ENCODE peak calls at places on chromosomes 1 and 21, in five cellular contexts. W is heart right ventricle, H is prostate gland, R is substantia nigra, K is right atrium auricular region. S is an unnamed sample.

GRCh38 chr1:159817276-159818041 is 9.2 kb upstream of the SLAMF8 start:
- DNase-seq in K (no peak), H (no peak), R (no peak), W (no peak), S (no peak)

GRCh38 chr1:37892151-37893047 is 33.0 kb upstream of the MTF1 start:
- DNase-seq in K (no peak), H (no peak), R (no peak), W (no peak), S (no peak)

GRCh38 chr1:226677121-226678020 is 61.7 kb downstream of the ITPKB start:
- DNase-seq in W (peak; percentile 79), R (no peak), K (peak; percentile 91), H (peak; percentile 96), S (peak; percentile 67)

GRCh38 chr1:47720100-47720499 is 277.1 kb downstream of the TRABD2B start:
- DNase-seq in K (no peak), H (no peak), R (no peak), W (no peak), S (no peak)

GRCh38 chr1:46477153-46477929 is 12.3 kb upstream of the DMBX1 start:
- DNase-seq in H (peak; percentile 69), W (peak; percentile 51), K (peak; percentile 85), R (peak; percentile 19), S (peak; percentile 80)

GRCh38 chr1:54851406-54851805 is 35.6 kb downstream of the DHCR24 start:
- DNase-seq in K (no peak), R (no peak), W (no peak), H (no peak), S (no peak)

GRCh38 chr1:35605882-35606182 is 32.7 kb downstream of the TFAP2E start:
- DNase-seq in W (no peak), K (no peak), H (no peak), R (no peak), S (no peak)

GRCh38 chr1:44045064-44045463 is 13.8 kb upstream of the SLC6A9 start:
- DNase-seq in H (no peak), K (no peak), R (no peak), W (no peak), S (no peak)

GRCh38 chr1:152622803-152623202 is at the start of gene LCE3A:
- DNase-seq in W (no peak), H (no peak), K (no peak), R (no peak), S (no peak)

GRCh38 chr1:23865543-23865930 is 2.6 kb downstream of the FUCA1 start:
- DNase-seq in H (peak; percentile 7), R (no peak), K (no peak), W (peak; percentile 41), S (peak; percentile 47)

GRCh38 chr1:232486454-232487202 is 143.3 kb downstream of the SIPA1L2 start:
- DNase-seq in K (no peak), W (no peak), H (peak; percentile 9), R (no peak), S (no peak)

GRCh38 chr1:80445021-80445420 is 1355.7 kb upstream of the ADGRL2 start:
- DNase-seq in H (no peak), W (no peak), K (no peak), R (no peak), S (no peak)

GRCh38 chr21:35705888-35706287 is 354.4 kb downstream of the SETD4 start:
- DNase-seq in W (no peak), H (no peak), K (no peak), R (no peak), S (no peak)

GRCh38 chr21:44831227-44831626 is 13.4 kb upstream of the SUMO3 start:
- DNase-seq in H (no peak), W (no peak), K (no peak), R (no peak), S (no peak)

GRCh38 chr1:53061123-53061858 is 722 bp upstream of the PODN start:
- DNase-seq in W (no peak), H (no peak), R (no peak), K (peak; percentile 71), S (no peak)

GRCh38 chr1:96538883-96539282 is 182.7 kb upstream of the PTBP2 start:
- DNase-seq in W (peak; percentile 41), K (peak; percentile 67), H (no peak), R (no peak), S (peak; percentile 35)

GRCh38 chr1:91583326-91583755 is 82.7 kb downstream of the CDC7 start:
- DNase-seq in K (no peak), H (no peak), W (no peak), R (no peak), S (no peak)

GRCh38 chr1:27011058-27011764 is 1.4 kb downstream of the TENT5B start:
- DNase-seq in K (no peak), R (no peak), H (peak; percentile 73), W (no peak), S (no peak)

GRCh38 chr1:109396971-109397370 is 747 bp downstream of the SORT1 start:
- DNase-seq in W (no peak), K (no peak), R (no peak), H (no peak), S (peak; percentile 60)

GRCh38 chr1:110421159-110421777 is 13.8 kb upstream of the LAMTOR5 start:
- DNase-seq in W (no peak), H (no peak), K (no peak), R (no peak), S (no peak)

GRCh38 chr1:79010589-79010988 is 4.1 kb upstream of the ADGRL4 start:
- DNase-seq in K (no peak), W (no peak), R (no peak), H (no peak), S (no peak)

GRCh38 chr1:25971044-25971881 is 26.6 kb downstream of the PAFAH2 start:
- DNase-seq in K (no peak), H (no peak), W (no peak), R (no peak), S (no peak)

GRCh38 chr1:197521118-197521739 is 253.2 kb downstream of the CRB1 start:
- DNase-seq in H (no peak), W (no peak), R (no peak), K (no peak), S (peak; percentile 21)

GRCh38 chr1:5911157-5911556 is 81.1 kb downstream of the NPHP4 start:
- DNase-seq in R (no peak), K (no peak), H (no peak), W (no peak), S (no peak)

GRCh38 chr1:209651148-209651547 is 1.1 kb downstream of the LAMB3 start:
- DNase-seq in K (peak; percentile 87), W (peak; percentile 58), H (peak; percentile 68), R (no peak), S (peak; percentile 91)

GRCh38 chr1:55369474-55369873 is 154.3 kb upstream of the USP24 start:
- DNase-seq in R (no peak), K (peak; percentile 58), W (no peak), H (no peak), S (no peak)

GRCh38 chr1:20462397-20462796 is 23.6 kb downstream of the CAMK2N1 start:
- DNase-seq in K (no peak), H (no peak), W (no peak), R (peak; percentile 32), S (no peak)

GRCh38 chr1:180229483-180230415 is at the start of gene LHX4:
- DNase-seq in R (no peak), H (no peak), W (no peak), K (no peak), S (peak; percentile 49)

GRCh38 chr1:70528591-70529333 is 117.7 kb downstream of the CTH start:
- DNase-seq in W (peak; percentile 21), H (peak; percentile 8), K (no peak), R (no peak), S (no peak)

GRCh38 chr1:210440081-210440480 is 111.4 kb downstream of the HHAT start:
- DNase-seq in K (no peak), H (no peak), R (no peak), W (no peak), S (no peak)

GRCh38 chr1:181318022-181318857 is 165.1 kb upstream of the CACNA1E start:
- DNase-seq in K (no peak), R (no peak), H (no peak), W (no peak), S (no peak)

GRCh38 chr1:153246825-153247224 is 12.7 kb upstream of the LORICRIN start:
- DNase-seq in R (no peak), W (no peak), H (no peak), K (peak; percentile 26), S (no peak)

GRCh38 chr1:107525146-107525545 is 384.3 kb downstream of the NTNG1 start:
- DNase-seq in H (no peak), W (no peak), R (no peak), K (no peak), S (no peak)

GRCh38 chr1:221431068-221431651 is 310.7 kb downstream of the DUSP10 start:
- DNase-seq in W (no peak), K (no peak), R (no peak), H (no peak), S (no peak)

GRCh38 chr1:115718011-115718754 is 50.3 kb downstream of the CASQ2 start:
- DNase-seq in R (no peak), W (no peak), H (no peak), K (no peak), S (no peak)

DNA sequence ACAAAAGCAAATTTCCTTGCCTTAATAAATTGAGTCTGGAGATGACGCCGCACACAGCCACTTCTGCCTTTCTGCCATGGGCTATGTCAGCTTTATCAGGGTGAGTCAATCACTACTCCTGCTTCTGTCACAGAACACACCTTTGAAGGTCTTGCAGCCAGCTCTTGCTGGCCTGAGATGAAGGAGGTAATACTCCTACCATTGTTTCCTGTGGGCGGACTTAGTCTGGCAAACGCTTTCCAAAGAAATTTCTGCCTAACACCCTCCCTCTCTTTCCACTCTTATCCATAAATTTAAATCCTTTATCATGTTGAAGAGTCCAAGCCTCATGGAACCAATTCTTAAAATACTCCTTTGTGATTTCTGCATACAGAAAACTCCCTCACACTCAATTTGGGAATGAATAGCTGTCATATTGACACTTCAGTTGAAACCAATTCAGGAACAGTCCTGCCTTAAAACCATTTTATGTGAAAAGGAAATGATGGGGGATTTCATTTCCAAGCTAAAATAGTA is 633.1 kb upstream of the CHRM3 start:
- DNase-seq in K (no peak), R (no peak), H (no peak), W (no peak), S (no peak)
- H3K27ac ChIP-seq in K (no peak overlapping the region), R (no peak overlapping the region), H (no peak overlapping the region), W (no peak overlapping the region), S (no peak overlapping the region)

GRCh38 chr1:240029418-240029817 is 62.3 kb upstream of the FMN2 start:
- DNase-seq in K (no peak), H (no peak), R (no peak), W (no peak), S (no peak)
- H3K27ac ChIP-seq in K (no peak overlapping the region), H (no peak overlapping the region), R (no peak overlapping the region), W (no peak overlapping the region), S (no peak overlapping the region)

GRCh38 chr1:61400131-61400530 is 317.8 kb downstream of the NFIA start:
- DNase-seq in H (no peak), W (no peak), K (no peak), R (no peak), S (no peak)
- H3K27ac ChIP-seq in H (no peak overlapping the region), W (no peak overlapping the region), K (no peak overlapping the region), R (no peak overlapping the region), S (no peak overlapping the region)

DNA sequence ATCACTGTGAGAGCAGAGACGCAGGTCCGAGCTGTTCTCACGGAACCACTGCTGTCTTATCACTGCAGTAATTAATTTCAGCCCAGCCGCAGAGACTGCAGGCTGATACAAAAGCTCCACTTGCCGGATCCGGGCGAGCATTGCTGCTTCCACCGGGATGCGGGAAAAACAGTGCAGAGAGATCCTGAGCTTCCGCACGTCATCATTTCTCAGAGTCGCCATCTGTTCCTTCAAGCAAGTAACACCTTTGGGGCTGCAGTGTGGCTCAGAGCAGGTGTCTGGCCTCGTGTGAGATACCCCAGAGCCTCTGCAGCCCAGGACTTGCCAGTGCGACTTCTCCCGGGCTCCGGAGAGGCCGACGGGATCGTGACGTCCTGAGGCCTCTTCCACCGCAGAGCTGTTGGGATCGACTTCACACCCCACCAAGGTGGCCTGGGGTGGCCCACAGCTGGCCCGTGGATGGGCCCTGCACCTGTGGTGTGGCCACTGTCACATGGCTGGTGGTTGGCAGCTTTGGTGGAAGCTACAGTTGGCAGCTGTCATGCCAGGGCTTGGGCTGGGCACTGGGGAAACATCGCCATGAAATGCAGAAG is 92.4 kb upstream of the ACTRT2 start:
- DNase-seq in R (no peak), W (no peak), K (no peak), H (no peak), S (no peak)
- H3K27ac ChIP-seq in R (no peak overlapping the region), W (no peak overlapping the region), K (no peak overlapping the region), H (no peak overlapping the region), S (no peak overlapping the region)

S was measured in colonic mucosa.